ENCODE peak calls at places on chromosomes 3 and 15, in seven cellular contexts. G is choroid plexus epithelial cell, B is gastrocnemius medialis, S is fibroblast of mammary gland, R is astrocyte of the spinal cord, I is bronchial epithelial cell, J is left lung. P is an unnamed sample.

GRCh38 chr3:184827572-184827971 is 15.6 kb downstream of the VPS8 start:
- DNase-seq in G (no peak), B (no peak), S (no peak), R (no peak), I (no peak), J (no peak), P (no peak)

GRCh38 chr3:183975981-183976662 is 41.6 kb downstream of the ABCC5 start:
- DNase-seq in G (peak), B (no peak), S (peak), R (peak), I (no peak), J (no peak), P (no peak)

GRCh38 chr3:16307832-16308531 is 43.0 kb downstream of the OXNAD1 start:
- DNase-seq in G (no peak), B (no peak), S (no peak), R (no peak), I (no peak), J (no peak), P (no peak)

GRCh38 chr15:73555080-73555479 is 78.1 kb downstream of the NPTN start:
- DNase-seq in G (no peak), B (no peak), S (no peak), R (no peak), I (no peak), J (no peak), P (no peak)

GRCh38 chr3:165195628-165196576 is at the start of gene SLITRK3:
- DNase-seq in G (no peak), B (no peak), S (no peak), R (no peak), I (no peak), J (no peak), P (no peak)

GRCh38 chr15:34437687-34438086 is at the start of gene GOLGA8A:
- DNase-seq in G (peak), B (peak), S (peak), R (peak), I (peak), J (no peak), P (no peak)

GRCh38 chr15:68283401-68283800 is 5.9 kb downstream of the FEM1B start:
- DNase-seq in G (no peak), B (no peak), S (no peak), R (no peak), I (no peak), J (no peak), P (no peak)

GRCh38 chr3:101902041-101902440 is 52.7 kb downstream of the NFKBIZ start:
- DNase-seq in G (peak), B (no peak), S (peak), R (peak), I (peak), J (no peak), P (peak)

GRCh38 chr3:84077479-84077878 is 881.3 kb upstream of the CADM2 start:
- DNase-seq in G (peak), B (no peak), S (no peak), R (no peak), I (peak), J (no peak), P (no peak)

GRCh38 chr3:134059680-134060560 is 30.2 kb upstream of the SLCO2A1 start:
- DNase-seq in G (peak), B (no peak), S (peak), R (peak), I (no peak), J (no peak), P (no peak)

GRCh38 chr3:134463676-134464611 is 21.8 kb downstream of the ANAPC13 start:
- DNase-seq in G (peak), B (peak), S (peak), R (peak), I (no peak), J (peak), P (no peak)

GRCh38 chr15:88574062-88574461 is 27.6 kb upstream of the DET1 start:
- DNase-seq in G (no peak), B (no peak), S (no peak), R (no peak), I (no peak), J (no peak), P (no peak)

GRCh38 chr3:192187485-192188051 is 539.8 kb downstream of the FGF12 start:
- DNase-seq in G (no peak), B (no peak), S (no peak), R (peak), I (no peak), J (no peak), P (no peak)

DNA sequence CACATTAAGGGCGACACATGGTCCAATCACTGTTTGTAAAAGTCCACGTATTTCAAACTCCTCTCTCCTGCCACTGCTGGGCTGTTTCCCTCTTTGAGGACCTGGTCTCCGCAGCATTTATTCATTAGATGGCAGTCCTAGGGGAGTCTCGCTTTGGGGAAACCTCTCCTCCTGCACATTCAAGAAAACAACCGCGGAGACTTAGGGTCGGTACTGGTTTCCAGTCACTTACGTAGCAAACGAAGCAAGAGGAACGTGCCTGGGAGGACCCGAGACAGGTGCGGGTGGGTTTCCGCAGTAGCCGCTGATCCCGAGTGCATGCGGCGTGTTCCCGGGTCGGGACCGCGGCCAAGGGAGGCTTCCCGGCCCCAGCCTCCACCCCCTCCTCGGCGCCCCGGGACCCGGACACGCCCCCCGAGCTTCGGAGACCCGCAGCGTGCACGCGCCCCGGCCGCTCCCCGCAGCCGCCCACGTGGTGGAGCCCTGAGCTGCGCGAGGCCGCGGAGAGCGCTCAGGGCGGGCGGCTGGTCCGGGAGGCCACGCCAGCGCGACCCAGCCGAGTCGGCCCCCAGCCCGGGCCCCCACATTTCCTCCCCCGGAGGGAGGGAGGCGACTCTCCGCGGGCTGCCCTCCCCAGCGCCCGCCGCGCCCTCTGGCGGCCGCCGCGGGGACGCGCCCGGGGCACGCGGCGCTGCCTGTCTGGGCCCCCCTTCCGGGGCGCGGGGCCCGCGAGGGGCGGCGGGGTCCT is 1.1 kb upstream of the IGF1R start:
- DNase-seq in G (peak), B (no peak), S (peak), R (peak), I (peak), J (peak), P (no peak)
- TF ChIP-seq CTCF in G (no peak), B (peak), S (no peak), R (peak), I (peak), J (peak), P (peak)

GRCh38 chr15:63609448-63609847 is 12.3 kb downstream of the FBXL22 start:
- DNase-seq in G (no peak), B (no peak), S (no peak), R (no peak), I (no peak), J (no peak), P (no peak)
- TF ChIP-seq CTCF in G (no peak), B (no peak), S (no peak), R (no peak), I (no peak), J (no peak), P (no peak)

GRCh38 chr3:94065819-94066218 is 3.0 kb downstream of the NSUN3 start:
- DNase-seq in G (no peak), B (no peak), S (no peak), R (no peak), I (no peak), J (no peak), P (no peak)

GRCh38 chr3:94066829-94067470 is 4.1 kb downstream of the NSUN3 start:
- DNase-seq in G (no peak), B (no peak), S (no peak), R (no peak), I (no peak), J (no peak), P (no peak)

GRCh38 chr3:94071713-94072284 is 8.9 kb downstream of the NSUN3 start:
- DNase-seq in G (no peak), B (no peak), S (no peak), R (no peak), I (no peak), J (no peak), P (no peak)

GRCh38 chr3:94070341-94070911 is 7.6 kb downstream of the NSUN3 start:
- DNase-seq in G (no peak), B (no peak), S (no peak), R (no peak), I (no peak), J (no peak), P (no peak)

DNA sequence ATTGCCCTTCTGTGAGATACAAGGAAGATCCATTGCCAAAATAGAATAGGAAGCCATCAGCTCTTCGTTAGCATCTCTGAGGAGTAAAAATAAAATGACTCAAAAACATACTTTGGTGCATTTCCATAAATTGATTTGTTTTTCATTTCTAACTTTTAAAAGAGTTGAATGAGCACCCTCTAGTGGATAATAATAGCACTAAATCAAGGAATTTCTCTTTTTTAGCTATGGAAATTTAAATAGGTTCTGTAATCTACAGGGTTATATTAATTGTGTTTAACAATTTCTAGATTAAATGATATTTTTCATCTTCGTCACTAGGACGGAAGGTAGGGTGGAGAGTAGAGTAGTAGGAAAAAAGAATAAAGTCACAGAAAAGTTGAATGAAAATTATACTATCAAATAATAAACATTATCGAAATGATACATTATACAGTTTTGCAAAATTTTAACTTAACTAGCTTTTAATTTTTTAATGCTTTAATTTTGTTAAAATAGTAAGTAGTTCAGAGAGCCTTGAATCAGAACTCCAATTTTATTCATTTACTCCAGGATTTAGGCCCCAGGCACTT is 6.5 kb downstream of the NSUN3 start:
- DNase-seq in G (peak), B (no peak), S (peak), R (peak), I (peak), J (no peak), P (no peak)
- TF ChIP-seq CTCF in G (peak), B (peak), S (peak), R (peak), I (peak), J (peak), P (peak)

GRCh38 chr3:52232279-52233107 is 6.5 kb downstream of the TWF2 start:
- DNase-seq in G (no peak), B (no peak), S (no peak), R (no peak), I (no peak), J (no peak), P (no peak)
- TF ChIP-seq CTCF in G (peak), B (peak), S (no peak), R (peak), I (no peak), J (peak), P (peak)

GRCh38 chr3:113212155-113212844 is 943 bp downstream of the BOC start:
- DNase-seq in G (peak), B (no peak), S (peak), R (peak), I (peak), J (no peak), P (no peak)

GRCh38 chr3:113214227-113214626 is 2.9 kb downstream of the BOC start:
- DNase-seq in G (no peak), B (no peak), S (peak), R (peak), I (no peak), J (no peak), P (no peak)

GRCh38 chr3:113212845-113213375 is 1.6 kb downstream of the BOC start:
- DNase-seq in G (no peak), B (no peak), S (no peak), R (no peak), I (no peak), J (no peak), P (no peak)

GRCh38 chr3:113210608-113211369 is 568 bp upstream of the BOC start:
- DNase-seq in G (peak), B (no peak), S (peak), R (peak), I (peak), J (no peak), P (no peak)

GRCh38 chr3:113211370-113212154 is at the start of gene BOC:
- DNase-seq in G (peak), B (no peak), S (peak), R (peak), I (peak), J (no peak), P (no peak)
- TF ChIP-seq CTCF in G (no peak), B (no peak), S (no peak), R (no peak), I (no peak), J (no peak), P (no peak)

GRCh38 chr3:23949784-23950183 is 4.7 kb downstream of the NR1D2 start:
- DNase-seq in G (no peak), B (no peak), S (no peak), R (peak), I (no peak), J (peak), P (no peak)
- TF ChIP-seq CTCF in G (no peak), B (no peak), S (no peak), R (no peak), I (no peak), J (no peak), P (no peak)

DNA sequence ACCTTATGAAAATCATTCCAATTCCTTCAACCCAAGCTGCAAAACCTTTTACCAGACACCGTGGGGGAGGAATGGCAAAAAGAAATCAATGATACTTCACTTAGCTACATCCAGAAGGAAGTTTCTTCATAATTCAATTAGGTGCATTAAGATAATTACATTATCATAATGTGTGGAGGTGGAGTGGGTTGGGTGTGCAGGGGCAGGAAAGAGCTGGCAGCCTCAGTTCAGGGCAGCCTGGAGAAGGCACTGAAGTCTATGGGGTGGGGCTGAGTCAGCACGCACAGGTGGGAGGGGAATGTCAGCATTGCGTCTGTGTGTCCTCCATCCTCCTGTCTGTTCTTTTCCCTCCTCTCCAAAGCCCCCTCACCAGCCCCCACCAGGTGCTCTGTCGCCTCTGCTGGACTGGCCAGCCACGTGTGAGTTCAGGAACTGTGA is 278.8 kb downstream of the GABRG3 start:
- DNase-seq in G (no peak), B (no peak), S (no peak), R (no peak), I (no peak), J (no peak), P (no peak)
- TF ChIP-seq CTCF in G (no peak), B (no peak), S (no peak), R (no peak), I (no peak), J (no peak), P (no peak)

DNA sequence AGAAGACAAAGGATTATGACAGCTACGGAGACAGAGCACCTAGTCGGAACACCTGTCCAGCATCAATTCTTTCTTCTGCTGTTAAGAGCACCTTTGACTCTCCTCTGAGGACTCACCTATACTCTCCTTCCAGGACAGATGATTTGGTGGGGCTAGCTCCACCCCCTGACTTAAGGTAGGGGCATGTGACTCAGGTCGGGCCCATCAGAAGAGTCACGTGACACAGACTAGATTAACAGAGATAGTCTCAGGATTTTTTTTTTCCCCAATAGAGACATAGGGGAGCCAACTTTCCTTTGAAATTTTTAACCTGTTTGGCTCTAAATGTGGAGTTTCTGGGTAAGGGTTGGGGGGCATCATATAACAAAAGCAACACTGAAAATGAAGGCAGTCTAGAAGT is 11.4 kb upstream of the WNT5A start:
- DNase-seq in G (no peak), B (no peak), S (no peak), R (no peak), I (no peak), J (no peak), P (no peak)
- TF ChIP-seq CTCF in G (no peak), B (no peak), S (no peak), R (no peak), I (no peak), J (no peak), P (no peak)

GRCh38 chr3:126268866-126269265 is 88.3 kb downstream of the KLF15 start:
- DNase-seq in G (no peak), B (no peak), S (no peak), R (no peak), I (no peak), J (no peak), P (no peak)

GRCh38 chr3:126266850-126267168 is 86.4 kb upstream of the ALDH1L1 start:
- DNase-seq in G (no peak), B (no peak), S (no peak), R (no peak), I (no peak), J (no peak), P (no peak)

GRCh38 chr3:126267976-126268615 is 87.7 kb upstream of the ALDH1L1 start:
- DNase-seq in G (no peak), B (no peak), S (no peak), R (no peak), I (no peak), J (no peak), P (no peak)

GRCh38 chr3:126266291-126266840 is 86.0 kb upstream of the ALDH1L1 start:
- DNase-seq in G (peak), B (peak), S (peak), R (peak), I (no peak), J (no peak), P (no peak)

GRCh38 chr3:126267169-126267975 is 87.0 kb upstream of the ALDH1L1 start:
- DNase-seq in G (peak), B (peak), S (peak), R (peak), I (peak), J (peak), P (no peak)
- TF ChIP-seq CTCF in G (peak), B (peak), S (no peak), R (peak), I (peak), J (no peak), P (no peak)

P was measured in CD14-positive monocyte.